ENCODE peak calls at places on chromosome 7, in nine cellular contexts. K is iPS-NIHi11, H is HFF-Myc, P is astrocyte of the cerebellum, U is ELF-1, A is T1000, V is fibroblast of lung, R is left cardiac atrium, N is smooth muscle cell of the brain vasculature. L is an unnamed sample.

GRCh38 chr7:41705109-41705871 is 2.4 kb upstream of the INHBA start:
- DNase-seq in K (peak), H (peak), P (peak), U (peak), A (peak), V (peak), R (peak), N (peak), L (peak)

GRCh38 chr7:123210986-123211385 is 11.2 kb upstream of the SLC13A1 start:
- DNase-seq in K (no peak), H (no peak), P (no peak), U (no peak), A (no peak), V (no peak), R (no peak), N (no peak), L (no peak)

GRCh38 chr7:78970440-78970916 is 483.0 kb downstream of the MAGI2 start:
- DNase-seq in K (no peak), H (no peak), P (no peak), U (no peak), A (no peak), V (no peak), R (no peak), N (no peak), L (no peak)

GRCh38 chr7:30473393-30473775 is 5.2 kb downstream of the NOD1 start:
- DNase-seq in K (no peak), H (no peak), P (no peak), U (no peak), A (no peak), V (no peak), R (no peak), N (no peak), L (no peak)

GRCh38 chr7:44973610-44974401 is 5.0 kb downstream of the MYO1G start:
- DNase-seq in K (no peak), H (no peak), P (no peak), U (peak), A (no peak), V (no peak), R (no peak), N (no peak), L (no peak)

GRCh38 chr7:138752568-138753518 is 45.0 kb upstream of the TMEM213 start:
- DNase-seq in K (peak), H (peak), P (no peak), U (peak), A (no peak), V (no peak), R (peak), N (no peak), L (no peak)

GRCh38 chr7:4815121-4815520 is 39.7 kb downstream of the AP5Z1 start:
- DNase-seq in K (peak), H (no peak), P (no peak), U (no peak), A (no peak), V (no peak), R (no peak), N (no peak), L (no peak)

GRCh38 chr7:80630611-80631010 is 7.8 kb upstream of the CD36 start:
- DNase-seq in K (no peak), H (no peak), P (peak), U (no peak), A (no peak), V (peak), R (no peak), N (no peak), L (peak)

GRCh38 chr7:45203947-45204445 is 46.4 kb downstream of the RAMP3 start:
- DNase-seq in K (no peak), H (no peak), P (no peak), U (no peak), A (no peak), V (peak), R (no peak), N (no peak), L (peak)

GRCh38 chr7:34453150-34453549 is 204.9 kb upstream of the NPSR1 start:
- DNase-seq in K (no peak), H (no peak), P (peak), U (no peak), A (no peak), V (peak), R (no peak), N (no peak), L (peak)

GRCh38 chr7:137717811-137718271 is 128.9 kb downstream of the DGKI start:
- DNase-seq in K (peak), H (no peak), P (peak), U (peak), A (no peak), V (peak), R (peak), N (peak), L (peak)

GRCh38 chr7:133354546-133355324 is 101.9 kb downstream of the EXOC4 start:
- DNase-seq in K (no peak), H (no peak), P (no peak), U (no peak), A (no peak), V (peak), R (no peak), N (no peak), L (no peak)

GRCh38 chr7:33392143-33392542 is 262.8 kb downstream of the BBS9 start:
- DNase-seq in K (no peak), H (no peak), P (no peak), U (no peak), A (no peak), V (no peak), R (no peak), N (no peak), L (no peak)

GRCh38 chr7:127256326-127256725 is 3.6 kb upstream of the GRM8 start:
- DNase-seq in K (no peak), H (no peak), P (no peak), U (no peak), A (no peak), V (no peak), R (no peak), N (no peak), L (no peak)

GRCh38 chr7:69476416-69476815 is 121.9 kb upstream of the AUTS2 start:
- DNase-seq in K (no peak), H (no peak), P (no peak), U (no peak), A (no peak), V (no peak), R (no peak), N (no peak), L (peak)

GRCh38 chr7:138979988-138980574 is 1.1 kb downstream of the KIAA1549 start:
- DNase-seq in K (no peak), H (no peak), P (no peak), U (peak), A (no peak), V (no peak), R (no peak), N (no peak), L (no peak)

GRCh38 chr7:134613623-134614347 is 32.9 kb upstream of the BPGM start:
- DNase-seq in K (no peak), H (peak), P (peak), U (no peak), A (peak), V (peak), R (no peak), N (peak), L (peak)

GRCh38 chr7:101696-102376 is 90.5 kb upstream of the FAM20C start:
- DNase-seq in K (no peak), H (no peak), P (no peak), U (peak), A (peak), V (peak), R (no peak), N (no peak), L (peak)

GRCh38 chr7:140168816-140169215 is 8.0 kb downstream of the KDM7A start:
- DNase-seq in K (no peak), H (no peak), P (no peak), U (no peak), A (no peak), V (no peak), R (no peak), N (no peak), L (no peak)

GRCh38 chr7:157077986-157078644 is 60.6 kb upstream of the UBE3C start:
- DNase-seq in K (peak), H (no peak), P (no peak), U (peak), A (no peak), V (no peak), R (no peak), N (no peak), L (no peak)

GRCh38 chr7:88801046-88801445 is 5.5 kb upstream of the TEX47 start:
- DNase-seq in K (no peak), H (no peak), P (no peak), U (peak), A (no peak), V (no peak), R (no peak), N (no peak), L (no peak)

GRCh38 chr7:112001089-112001826 is 204.9 kb downstream of the DOCK4 start:
- DNase-seq in K (no peak), H (peak), P (peak), U (no peak), A (peak), V (peak), R (no peak), N (peak), L (peak)

GRCh38 chr7:28629216-28629848 is 217.0 kb downstream of the CREB5 start:
- DNase-seq in K (no peak), H (no peak), P (no peak), U (no peak), A (no peak), V (peak), R (peak), N (peak), L (peak)

GRCh38 chr7:36639826-36640225 is 84.5 kb downstream of the AOAH start:
- DNase-seq in K (no peak), H (no peak), P (no peak), U (no peak), A (no peak), V (no peak), R (no peak), N (no peak), L (no peak)

GRCh38 chr7:91264924-91265681 is 870 bp downstream of the FZD1 start:
- DNase-seq in K (peak), H (no peak), P (peak), U (peak), A (peak), V (peak), R (peak), N (peak), L (no peak)

GRCh38 chr7:73487486-73487885 is 34.6 kb downstream of the BAZ1B start:
- DNase-seq in K (no peak), H (no peak), P (no peak), U (no peak), A (no peak), V (no peak), R (no peak), N (no peak), L (no peak)

GRCh38 chr7:138564365-138564764 is 104.3 kb downstream of the TRIM24 start:
- DNase-seq in K (no peak), H (no peak), P (no peak), U (peak), A (no peak), V (no peak), R (no peak), N (no peak), L (no peak)

GRCh38 chr7:73999664-74000420 is 28.1 kb upstream of the ELN start:
- DNase-seq in K (no peak), H (no peak), P (peak), U (no peak), A (no peak), V (peak), R (peak), N (no peak), L (peak)

GRCh38 chr7:18566829-18567228 is 71.3 kb downstream of the HDAC9 start:
- DNase-seq in K (no peak), H (no peak), P (no peak), U (no peak), A (no peak), V (no peak), R (no peak), N (no peak), L (no peak)

GRCh38 chr7:24388212-24388611 is 104.2 kb downstream of the NPY start:
- DNase-seq in K (no peak), H (no peak), P (no peak), U (no peak), A (no peak), V (no peak), R (no peak), N (no peak), L (no peak)

GRCh38 chr7:10977113-10977512 is 3.4 kb downstream of the PHF14 start:
- DNase-seq in K (no peak), H (no peak), P (no peak), U (no peak), A (no peak), V (no peak), R (no peak), N (no peak), L (no peak)

GRCh38 chr7:116626886-116627285 is 45.1 kb upstream of the MET start:
- DNase-seq in K (no peak), H (no peak), P (no peak), U (no peak), A (no peak), V (no peak), R (no peak), N (no peak), L (no peak)